ENCODE peak calls at places on chromosome 20, in ten cellular contexts. One of them, this sample, is unnamed.

GRCh38 chr20:57167971-57168693 is 98.3 kb downstream of the BMP7 start:
- DNase-seq in left lung: no peak
- DNase-seq in PC-3: peak
- DNase-seq in ACHN: no peak
- DNase-seq in activated T-cell treated with anti-CD3 and anti-CD28 coated beads for 48 hours: no peak
- DNase-seq in NCI-H748 treated with DMSO at 0.1 percent for 48 hours: no peak
- DNase-seq in amniotic stem cell: no peak
- DNase-seq in RCC 7860: no peak
- DNase-seq in GM04504: peak
- DNase-seq in H7: no peak
- DNase-seq in this sample: no peak

GRCh38 chr20:9392892-9393857 is 121.2 kb upstream of the LAMP5 start:
- DNase-seq in activated T-cell treated with anti-CD3 and anti-CD28 coated beads for 48 hours: no peak
- DNase-seq in RCC 7860: peak
- DNase-seq in GM04504: peak
- DNase-seq in NCI-H748 treated with DMSO at 0.1 percent for 48 hours: peak
- DNase-seq in H7: peak
- DNase-seq in ACHN: peak
- DNase-seq in left lung: peak
- DNase-seq in PC-3: peak
- DNase-seq in amniotic stem cell: peak
- DNase-seq in this sample: peak

GRCh38 chr20:44166477-44166876 is 20.5 kb downstream of the JPH2 start:
- DNase-seq in RCC 7860: peak
- DNase-seq in ACHN: peak
- DNase-seq in H7: no peak
- DNase-seq in amniotic stem cell: no peak
- DNase-seq in GM04504: peak
- DNase-seq in PC-3: peak
- DNase-seq in activated T-cell treated with anti-CD3 and anti-CD28 coated beads for 48 hours: no peak
- DNase-seq in left lung: no peak
- DNase-seq in NCI-H748 treated with DMSO at 0.1 percent for 48 hours: no peak
- DNase-seq in this sample: no peak

GRCh38 chr20:31565699-31566331 is 39.3 kb upstream of the ID1 start:
- DNase-seq in RCC 7860: no peak
- DNase-seq in activated T-cell treated with anti-CD3 and anti-CD28 coated beads for 48 hours: no peak
- DNase-seq in amniotic stem cell: no peak
- DNase-seq in ACHN: no peak
- DNase-seq in NCI-H748 treated with DMSO at 0.1 percent for 48 hours: no peak
- DNase-seq in PC-3: peak
- DNase-seq in H7: no peak
- DNase-seq in left lung: no peak
- DNase-seq in GM04504: no peak
- DNase-seq in this sample: no peak

GRCh38 chr20:52084727-52085126 is 106.9 kb downstream of the ZFP64 start:
- DNase-seq in H7: no peak
- DNase-seq in amniotic stem cell: no peak
- DNase-seq in ACHN: no peak
- DNase-seq in left lung: no peak
- DNase-seq in NCI-H748 treated with DMSO at 0.1 percent for 48 hours: no peak
- DNase-seq in RCC 7860: no peak
- DNase-seq in PC-3: no peak
- DNase-seq in GM04504: no peak
- DNase-seq in activated T-cell treated with anti-CD3 and anti-CD28 coated beads for 48 hours: no peak
- DNase-seq in this sample: no peak

GRCh38 chr20:53599910-53600632 is 6.4 kb upstream of the ZNF217 start:
- DNase-seq in PC-3: no peak
- DNase-seq in amniotic stem cell: no peak
- DNase-seq in RCC 7860: no peak
- DNase-seq in NCI-H748 treated with DMSO at 0.1 percent for 48 hours: no peak
- DNase-seq in ACHN: no peak
- DNase-seq in left lung: no peak
- DNase-seq in H7: no peak
- DNase-seq in activated T-cell treated with anti-CD3 and anti-CD28 coated beads for 48 hours: no peak
- DNase-seq in GM04504: no peak
- DNase-seq in this sample: no peak

GRCh38 chr20:64160118-64160517 is 4.1 kb upstream of the MYT1 start:
- DNase-seq in NCI-H748 treated with DMSO at 0.1 percent for 48 hours: no peak
- DNase-seq in ACHN: no peak
- DNase-seq in GM04504: no peak
- DNase-seq in PC-3: no peak
- DNase-seq in amniotic stem cell: no peak
- DNase-seq in left lung: no peak
- DNase-seq in RCC 7860: no peak
- DNase-seq in H7: peak
- DNase-seq in activated T-cell treated with anti-CD3 and anti-CD28 coated beads for 48 hours: no peak
- DNase-seq in this sample: no peak

GRCh38 chr20:35954907-35955251 is 577 bp upstream of the SCAND1 start:
- DNase-seq in left lung: no peak
- DNase-seq in GM04504: no peak
- DNase-seq in NCI-H748 treated with DMSO at 0.1 percent for 48 hours: no peak
- DNase-seq in activated T-cell treated with anti-CD3 and anti-CD28 coated beads for 48 hours: peak
- DNase-seq in H7: no peak
- DNase-seq in RCC 7860: peak
- DNase-seq in amniotic stem cell: no peak
- DNase-seq in PC-3: peak
- DNase-seq in ACHN: peak
- DNase-seq in this sample: no peak

GRCh38 chr20:58374906-58375760 is 13.9 kb upstream of the VAPB start:
- DNase-seq in PC-3: no peak
- DNase-seq in ACHN: no peak
- DNase-seq in NCI-H748 treated with DMSO at 0.1 percent for 48 hours: no peak
- DNase-seq in H7: peak
- DNase-seq in left lung: no peak
- DNase-seq in amniotic stem cell: peak
- DNase-seq in GM04504: no peak
- DNase-seq in activated T-cell treated with anti-CD3 and anti-CD28 coated beads for 48 hours: no peak
- DNase-seq in RCC 7860: no peak
- DNase-seq in this sample: no peak

GRCh38 chr20:8104252-8104651 is 27.8 kb upstream of the PLCB1 start:
- DNase-seq in ACHN: no peak
- DNase-seq in GM04504: no peak
- DNase-seq in NCI-H748 treated with DMSO at 0.1 percent for 48 hours: no peak
- DNase-seq in activated T-cell treated with anti-CD3 and anti-CD28 coated beads for 48 hours: no peak
- DNase-seq in PC-3: no peak
- DNase-seq in left lung: no peak
- DNase-seq in H7: no peak
- DNase-seq in amniotic stem cell: no peak
- DNase-seq in RCC 7860: no peak
- DNase-seq in this sample: no peak

GRCh38 chr20:34522969-34523871 is 7.0 kb downstream of the DYNLRB1 start:
- DNase-seq in H7: peak
- DNase-seq in activated T-cell treated with anti-CD3 and anti-CD28 coated beads for 48 hours: peak
- DNase-seq in ACHN: peak
- DNase-seq in RCC 7860: peak
- DNase-seq in left lung: no peak
- DNase-seq in NCI-H748 treated with DMSO at 0.1 percent for 48 hours: no peak
- DNase-seq in GM04504: peak
- DNase-seq in amniotic stem cell: no peak
- DNase-seq in PC-3: peak
- DNase-seq in this sample: no peak

GRCh38 chr20:48478806-48479550 is 348.8 kb downstream of the PREX1 start:
- DNase-seq in GM04504: no peak
- DNase-seq in NCI-H748 treated with DMSO at 0.1 percent for 48 hours: no peak
- DNase-seq in activated T-cell treated with anti-CD3 and anti-CD28 coated beads for 48 hours: no peak
- DNase-seq in amniotic stem cell: no peak
- DNase-seq in left lung: no peak
- DNase-seq in ACHN: no peak
- DNase-seq in PC-3: no peak
- DNase-seq in H7: no peak
- DNase-seq in RCC 7860: no peak
- DNase-seq in this sample: no peak

GRCh38 chr20:4898845-4899244 is 102.5 kb downstream of the SLC23A2 start:
- DNase-seq in ACHN: no peak
- DNase-seq in GM04504: no peak
- DNase-seq in amniotic stem cell: no peak
- DNase-seq in NCI-H748 treated with DMSO at 0.1 percent for 48 hours: no peak
- DNase-seq in RCC 7860: no peak
- DNase-seq in left lung: no peak
- DNase-seq in activated T-cell treated with anti-CD3 and anti-CD28 coated beads for 48 hours: no peak
- DNase-seq in PC-3: peak
- DNase-seq in H7: no peak
- DNase-seq in this sample: no peak

GRCh38 chr20:33979094-33979493 is 14.6 kb upstream of the RALY start:
- DNase-seq in NCI-H748 treated with DMSO at 0.1 percent for 48 hours: no peak
- DNase-seq in activated T-cell treated with anti-CD3 and anti-CD28 coated beads for 48 hours: no peak
- DNase-seq in amniotic stem cell: no peak
- DNase-seq in PC-3: no peak
- DNase-seq in ACHN: no peak
- DNase-seq in left lung: no peak
- DNase-seq in H7: no peak
- DNase-seq in GM04504: no peak
- DNase-seq in RCC 7860: no peak
- DNase-seq in this sample: no peak

GRCh38 chr20:1491281-1491840 is at the start of gene SIRPB2:
- DNase-seq in H7: no peak
- DNase-seq in GM04504: no peak
- DNase-seq in amniotic stem cell: no peak
- DNase-seq in RCC 7860: no peak
- DNase-seq in activated T-cell treated with anti-CD3 and anti-CD28 coated beads for 48 hours: no peak
- DNase-seq in ACHN: no peak
- DNase-seq in left lung: peak
- DNase-seq in NCI-H748 treated with DMSO at 0.1 percent for 48 hours: no peak
- DNase-seq in PC-3: no peak
- DNase-seq in this sample: peak

GRCh38 chr20:62931464-62931863 is 5.2 kb upstream of the DIDO1 start:
- DNase-seq in PC-3: no peak
- DNase-seq in left lung: no peak
- DNase-seq in RCC 7860: no peak
- DNase-seq in NCI-H748 treated with DMSO at 0.1 percent for 48 hours: no peak
- DNase-seq in ACHN: no peak
- DNase-seq in GM04504: no peak
- DNase-seq in H7: no peak
- DNase-seq in activated T-cell treated with anti-CD3 and anti-CD28 coated beads for 48 hours: no peak
- DNase-seq in amniotic stem cell: no peak
- DNase-seq in this sample: peak

GRCh38 chr20:50491168-50491567 is 19.0 kb upstream of the PTPN1 start:
- DNase-seq in ACHN: no peak
- DNase-seq in amniotic stem cell: no peak
- DNase-seq in NCI-H748 treated with DMSO at 0.1 percent for 48 hours: no peak
- DNase-seq in RCC 7860: no peak
- DNase-seq in GM04504: no peak
- DNase-seq in left lung: no peak
- DNase-seq in activated T-cell treated with anti-CD3 and anti-CD28 coated beads for 48 hours: no peak
- DNase-seq in PC-3: no peak
- DNase-seq in H7: no peak
- DNase-seq in this sample: no peak

GRCh38 chr20:6008254-6008653 is 45.6 kb downstream of the LRRN4 start:
- DNase-seq in left lung: peak
- DNase-seq in activated T-cell treated with anti-CD3 and anti-CD28 coated beads for 48 hours: no peak
- DNase-seq in GM04504: peak
- DNase-seq in ACHN: peak
- DNase-seq in amniotic stem cell: peak
- DNase-seq in PC-3: peak
- DNase-seq in RCC 7860: peak
- DNase-seq in NCI-H748 treated with DMSO at 0.1 percent for 48 hours: no peak
- DNase-seq in H7: no peak
- DNase-seq in this sample: no peak

GRCh38 chr20:8043687-8044278 is 24.2 kb upstream of the TMX4 start:
- DNase-seq in PC-3: peak
- DNase-seq in RCC 7860: peak
- DNase-seq in NCI-H748 treated with DMSO at 0.1 percent for 48 hours: peak
- DNase-seq in left lung: no peak
- DNase-seq in GM04504: no peak
- DNase-seq in H7: peak
- DNase-seq in ACHN: peak
- DNase-seq in amniotic stem cell: peak
- DNase-seq in activated T-cell treated with anti-CD3 and anti-CD28 coated beads for 48 hours: no peak
- DNase-seq in this sample: no peak

GRCh38 chr20:8523684-8524083 is 391.6 kb downstream of the PLCB1 start:
- DNase-seq in PC-3: peak
- DNase-seq in H7: no peak
- DNase-seq in amniotic stem cell: no peak
- DNase-seq in left lung: no peak
- DNase-seq in NCI-H748 treated with DMSO at 0.1 percent for 48 hours: no peak
- DNase-seq in GM04504: no peak
- DNase-seq in RCC 7860: no peak
- DNase-seq in activated T-cell treated with anti-CD3 and anti-CD28 coated beads for 48 hours: no peak
- DNase-seq in ACHN: no peak
- DNase-seq in this sample: no peak

GRCh38 chr20:25622049-25622448 is 1.8 kb downstream of the NANP start:
- DNase-seq in H7: no peak
- DNase-seq in left lung: no peak
- DNase-seq in RCC 7860: no peak
- DNase-seq in GM04504: no peak
- DNase-seq in activated T-cell treated with anti-CD3 and anti-CD28 coated beads for 48 hours: no peak
- DNase-seq in ACHN: no peak
- DNase-seq in NCI-H748 treated with DMSO at 0.1 percent for 48 hours: no peak
- DNase-seq in amniotic stem cell: no peak
- DNase-seq in PC-3: no peak
- DNase-seq in this sample: no peak

GRCh38 chr20:11459090-11459877 is 458.4 kb upstream of the BTBD3 start:
- DNase-seq in left lung: no peak
- DNase-seq in GM04504: peak
- DNase-seq in RCC 7860: no peak
- DNase-seq in NCI-H748 treated with DMSO at 0.1 percent for 48 hours: no peak
- DNase-seq in ACHN: no peak
- DNase-seq in H7: no peak
- DNase-seq in amniotic stem cell: no peak
- DNase-seq in activated T-cell treated with anti-CD3 and anti-CD28 coated beads for 48 hours: no peak
- DNase-seq in PC-3: no peak
- DNase-seq in this sample: no peak

GRCh38 chr20:15642099-15642498 is 931.1 kb downstream of the KIF16B start:
- DNase-seq in PC-3: no peak
- DNase-seq in NCI-H748 treated with DMSO at 0.1 percent for 48 hours: no peak
- DNase-seq in GM04504: no peak
- DNase-seq in amniotic stem cell: no peak
- DNase-seq in ACHN: no peak
- DNase-seq in left lung: no peak
- DNase-seq in RCC 7860: no peak
- DNase-seq in H7: no peak
- DNase-seq in activated T-cell treated with anti-CD3 and anti-CD28 coated beads for 48 hours: no peak
- DNase-seq in this sample: no peak

GRCh38 chr20:17083738-17084137 is 143.1 kb upstream of the PCSK2 start:
- DNase-seq in NCI-H748 treated with DMSO at 0.1 percent for 48 hours: no peak
- DNase-seq in RCC 7860: no peak
- DNase-seq in H7: no peak
- DNase-seq in left lung: no peak
- DNase-seq in GM04504: no peak
- DNase-seq in activated T-cell treated with anti-CD3 and anti-CD28 coated beads for 48 hours: no peak
- DNase-seq in PC-3: peak
- DNase-seq in ACHN: peak
- DNase-seq in amniotic stem cell: no peak
- DNase-seq in this sample: no peak

GRCh38 chr20:53148764-53149163 is 176.6 kb downstream of the TSHZ2 start:
- DNase-seq in amniotic stem cell: no peak
- DNase-seq in ACHN: no peak
- DNase-seq in H7: no peak
- DNase-seq in GM04504: no peak
- DNase-seq in NCI-H748 treated with DMSO at 0.1 percent for 48 hours: no peak
- DNase-seq in activated T-cell treated with anti-CD3 and anti-CD28 coated beads for 48 hours: no peak
- DNase-seq in PC-3: no peak
- DNase-seq in left lung: no peak
- DNase-seq in RCC 7860: no peak
- DNase-seq in this sample: no peak

GRCh38 chr20:20259534-20259933 is 108.4 kb upstream of the INSM1 start:
- DNase-seq in ACHN: no peak
- DNase-seq in H7: no peak
- DNase-seq in amniotic stem cell: no peak
- DNase-seq in GM04504: no peak
- DNase-seq in NCI-H748 treated with DMSO at 0.1 percent for 48 hours: no peak
- DNase-seq in PC-3: no peak
- DNase-seq in activated T-cell treated with anti-CD3 and anti-CD28 coated beads for 48 hours: no peak
- DNase-seq in RCC 7860: no peak
- DNase-seq in left lung: no peak
- DNase-seq in this sample: no peak

GRCh38 chr20:59611286-59611685 is 6.9 kb downstream of the PHACTR3 start:
- DNase-seq in PC-3: no peak
- DNase-seq in RCC 7860: no peak
- DNase-seq in left lung: no peak
- DNase-seq in amniotic stem cell: no peak
- DNase-seq in activated T-cell treated with anti-CD3 and anti-CD28 coated beads for 48 hours: no peak
- DNase-seq in GM04504: no peak
- DNase-seq in NCI-H748 treated with DMSO at 0.1 percent for 48 hours: no peak
- DNase-seq in H7: no peak
- DNase-seq in ACHN: no peak
- DNase-seq in this sample: no peak

GRCh38 chr20:50302463-50303041 is 111.9 kb downstream of the CEBPB start:
- DNase-seq in activated T-cell treated with anti-CD3 and anti-CD28 coated beads for 48 hours: no peak
- DNase-seq in amniotic stem cell: no peak
- DNase-seq in RCC 7860: no peak
- DNase-seq in PC-3: peak
- DNase-seq in NCI-H748 treated with DMSO at 0.1 percent for 48 hours: no peak
- DNase-seq in H7: no peak
- DNase-seq in left lung: peak
- DNase-seq in GM04504: no peak
- DNase-seq in ACHN: no peak
- DNase-seq in this sample: no peak

This sample was measured in upper lobe of right lung.